ENCODE peak calls at places on chromosomes 7 and 10, in five cellular contexts. O is kidney epithelial cell, C is brain microvascular endothelial cell, T is NT2/D1, H is body of pancreas. E is an unnamed sample.

GRCh38 chr10:124003481-124004371 is 89.7 kb downstream of the CHST15 start:
- DNase-seq in T (no peak), C (no peak), O (no peak), H (peak), E (no peak)

GRCh38 chr7:33517191-33517590 is 387.8 kb downstream of the BBS9 start:
- DNase-seq in T (no peak), H (no peak), C (no peak), O (no peak), E (no peak)

GRCh38 chr10:794382-794956 is 105.0 kb upstream of the DIP2C start:
- DNase-seq in C (no peak), O (no peak), H (no peak), T (no peak), E (peak)

GRCh38 chr10:42690449-42691360 is 52.3 kb upstream of the ZNF33B start:
- DNase-seq in O (no peak), H (peak), T (no peak), C (no peak), E (no peak)

GRCh38 chr10:44395902-44396670 is 11.2 kb upstream of the CXCL12 start:
- DNase-seq in T (no peak), C (no peak), O (no peak), H (no peak), E (no peak)

GRCh38 chr10:3902054-3902808 is 117.2 kb upstream of the KLF6 start:
- DNase-seq in T (no peak), H (no peak), O (peak), C (no peak), E (no peak)

GRCh38 chr10:3110782-3111625 is 43.7 kb downstream of the PFKP start:
- DNase-seq in H (no peak), C (no peak), T (no peak), O (no peak), E (no peak)

GRCh38 chr7:12322287-12322902 is 81.3 kb downstream of the VWDE start:
- DNase-seq in C (peak), O (no peak), T (no peak), H (no peak), E (no peak)

GRCh38 chr10:11875183-11875498 is 52.0 kb downstream of the PROSER2 start:
- DNase-seq in T (no peak), O (no peak), H (no peak), C (no peak), E (no peak)

GRCh38 chr10:34689053-34689452 is 126.0 kb downstream of the PARD3 start:
- DNase-seq in C (peak), T (no peak), O (no peak), H (no peak), E (no peak)

GRCh38 chr7:139071683-139072082 is 35.8 kb upstream of the ZC3HAV1L start:
- DNase-seq in H (no peak), C (no peak), T (no peak), O (no peak), E (no peak)

GRCh38 chr7:2151235-2151634 is 81.5 kb downstream of the MAD1L1 start:
- DNase-seq in C (no peak), H (no peak), O (no peak), T (no peak), E (no peak)

GRCh38 chr10:114188876-114189275 is 9.7 kb downstream of the TDRD1 start:
- DNase-seq in H (no peak), O (no peak), C (no peak), T (no peak), E (no peak)

GRCh38 chr7:5396999-5397656 is 26.5 kb downstream of the TNRC18 start:
- DNase-seq in T (no peak), C (no peak), O (peak), H (peak), E (peak)

GRCh38 chr10:123044391-123044790 is 35.6 kb downstream of the ACADSB start:
- DNase-seq in O (no peak), H (no peak), C (no peak), T (no peak), E (no peak)

GRCh38 chr10:227014-227413 is 91.8 kb downstream of the ZMYND11 start:
- DNase-seq in T (no peak), H (no peak), C (no peak), O (no peak), E (no peak)

GRCh38 chr10:12241810-12242529 is 46.0 kb downstream of the CDC123 start:
- DNase-seq in T (no peak), O (no peak), H (no peak), C (peak), E (peak)

GRCh38 chr7:29116361-29116760 is 30.0 kb downstream of the CPVL start:
- DNase-seq in T (no peak), C (no peak), H (no peak), O (no peak), E (no peak)

GRCh38 chr10:110600487-110601101 is 33.1 kb downstream of the SMC3 start:
- DNase-seq in C (peak), T (peak), O (peak), H (no peak), E (peak)

GRCh38 chr7:158244873-158245723 is 342.5 kb downstream of the PTPRN2 start:
- DNase-seq in H (no peak), O (no peak), C (no peak), T (no peak), E (no peak)

GRCh38 chr7:155356323-155357105 is 58.8 kb downstream of the INSIG1 start:
- DNase-seq in H (peak), C (peak), T (no peak), O (no peak), E (no peak)

GRCh38 chr7:75915416-75916156 is 631 bp downstream of the POR start:
- DNase-seq in H (peak), T (no peak), C (no peak), O (no peak), E (peak)

GRCh38 chr10:68327889-68328786 is 3.7 kb upstream of the HNRNPH3 start:
- DNase-seq in T (no peak), H (no peak), C (peak), O (no peak), E (no peak)

GRCh38 chr7:95365151-95365550 is 31.0 kb downstream of the PON3 start:
- DNase-seq in T (no peak), O (peak), H (no peak), C (peak), E (no peak)

GRCh38 chr7:151125459-151125834 is 39.2 kb downstream of the AGAP3 start:
- DNase-seq in H (no peak), O (no peak), T (no peak), C (no peak), E (no peak)

GRCh38 chr10:114697061-114697598 is 39.1 kb upstream of the ABLIM1 start:
- DNase-seq in O (peak), C (no peak), H (no peak), T (no peak), E (no peak)

GRCh38 chr7:92765725-92766124 is 70.6 kb downstream of the CDK6 start:
- DNase-seq in H (no peak), O (no peak), T (no peak), C (peak), E (no peak)

GRCh38 chr10:476458-476780 is 213.0 kb downstream of the DIP2C start:
- DNase-seq in C (no peak), T (no peak), H (no peak), O (no peak), E (no peak)

GRCh38 chr7:151682831-151683614 is 163.3 kb upstream of the RHEB start:
- DNase-seq in C (no peak), T (no peak), O (no peak), H (no peak), E (no peak)

GRCh38 chr10:4017336-4017735 is 232.3 kb upstream of the KLF6 start:
- DNase-seq in T (no peak), H (no peak), O (no peak), C (no peak), E (no peak)

GRCh38 chr10:126065751-126066150 is 169.4 kb downstream of the FANK1 start:
- DNase-seq in C (no peak), O (no peak), T (no peak), H (no peak), E (no peak)

GRCh38 chr10:87657370-87657769 is 2.3 kb upstream of the PAPSS2 start:
- DNase-seq in O (no peak), T (no peak), C (peak), H (no peak), E (peak)

GRCh38 chr7:2937701-2938513 is 93.8 kb upstream of the GNA12 start:
- DNase-seq in H (no peak), C (no peak), T (no peak), O (no peak), E (no peak)

GRCh38 chr10:86684305-86684704 is 16.0 kb downstream of the LDB3 start:
- DNase-seq in C (peak), H (no peak), O (no peak), T (no peak), E (peak)

GRCh38 chr10:123299598-123299997 is 145.4 kb downstream of the BUB3 start:
- DNase-seq in T (no peak), C (no peak), O (no peak), H (no peak), E (no peak)

GRCh38 chr10:29688230-29688634 is 53.5 kb upstream of the SVIL start:
- DNase-seq in H (no peak), O (no peak), T (peak), C (no peak), E (no peak)

DNA sequence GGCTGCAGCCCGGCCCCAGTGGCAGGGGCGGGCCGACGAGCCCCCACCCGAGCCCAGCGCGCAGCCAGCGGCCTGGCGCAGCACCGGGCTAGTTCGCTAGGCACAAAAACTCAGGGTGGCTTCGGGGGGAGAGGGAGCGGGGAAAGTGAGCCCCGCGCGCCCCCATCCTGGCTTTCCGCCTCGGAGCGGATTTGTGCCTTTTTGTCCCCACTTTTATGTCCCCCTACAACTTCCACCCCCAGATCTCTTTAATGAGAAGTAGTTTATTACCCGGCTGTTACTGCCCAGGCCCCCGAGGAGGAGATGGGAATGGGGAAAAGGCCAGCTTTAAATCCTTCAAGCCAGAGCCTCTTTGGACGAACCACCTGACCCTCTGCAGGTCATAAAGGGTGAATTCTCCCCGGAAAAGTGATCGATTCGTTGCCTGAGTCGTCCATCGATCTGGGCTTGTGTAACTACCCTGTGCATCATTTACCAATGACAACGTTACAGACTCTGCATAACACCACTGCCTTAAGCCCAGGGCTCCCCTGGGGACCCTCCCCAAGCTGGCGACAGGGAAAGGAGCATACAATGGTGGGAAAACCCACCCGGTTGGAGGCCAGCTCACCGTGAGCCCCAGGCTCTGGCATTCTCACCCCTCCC is 598 bp upstream of the SH3PXD2A start:
- DNase-seq in C (no peak), H (no peak), T (no peak), O (no peak), E (no peak)
- H3K4me3 ChIP-seq in C (peak), H (no peak), T (peak), O (peak), E (peak)

GRCh38 chr7:51950811-51951210 is 634.2 kb upstream of the COBL start:
- DNase-seq in O (peak), T (peak), C (no peak), H (no peak), E (no peak)

DNA sequence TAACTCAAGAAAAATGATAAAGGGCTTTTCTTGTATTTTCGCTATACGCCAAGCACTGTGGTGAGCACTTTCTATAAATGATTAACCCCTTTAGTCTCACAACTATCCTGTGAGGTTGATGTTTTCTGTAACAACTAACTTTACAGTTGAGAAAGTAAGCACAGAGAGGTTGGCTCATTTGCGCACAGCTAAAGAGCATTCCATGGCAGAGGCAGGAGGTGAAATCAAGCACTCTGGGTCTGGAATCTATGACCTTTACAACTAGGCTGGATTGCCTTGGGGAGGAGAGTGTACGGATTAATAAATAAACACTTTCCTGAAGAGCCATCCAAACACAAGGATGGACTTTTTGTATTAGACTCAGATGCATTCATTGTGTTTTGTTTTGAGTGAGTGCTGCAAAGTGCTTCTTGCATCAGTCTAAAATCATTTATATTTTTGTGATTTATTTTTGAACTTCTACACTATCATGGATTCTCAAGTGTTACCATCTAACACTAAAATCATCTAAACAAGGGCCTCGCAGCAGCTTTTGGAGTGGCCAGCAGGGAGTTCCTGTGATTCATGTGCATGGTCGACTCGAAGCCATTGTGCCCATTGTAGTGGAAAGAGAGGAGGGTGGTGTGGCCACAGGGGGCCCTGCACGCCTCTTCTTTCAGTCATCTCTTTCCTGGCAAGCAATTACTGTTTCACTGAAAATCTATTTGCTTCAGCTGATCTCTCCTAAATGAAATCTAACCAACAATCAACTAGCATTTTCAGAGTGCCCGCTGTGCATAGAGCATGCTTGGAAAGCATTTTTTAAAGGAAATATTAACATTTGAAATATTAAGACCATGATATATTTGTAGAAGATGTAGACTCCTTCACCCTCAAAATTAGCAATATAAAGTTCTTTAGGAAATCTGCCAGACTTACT is 633.4 kb upstream of the COBL start:
- DNase-seq in H (no peak), T (peak), O (peak), C (no peak), E (no peak)
- H3K4me3 ChIP-seq in H (no peak), T (no peak), O (no peak), C (no peak), E (no peak)

DNA sequence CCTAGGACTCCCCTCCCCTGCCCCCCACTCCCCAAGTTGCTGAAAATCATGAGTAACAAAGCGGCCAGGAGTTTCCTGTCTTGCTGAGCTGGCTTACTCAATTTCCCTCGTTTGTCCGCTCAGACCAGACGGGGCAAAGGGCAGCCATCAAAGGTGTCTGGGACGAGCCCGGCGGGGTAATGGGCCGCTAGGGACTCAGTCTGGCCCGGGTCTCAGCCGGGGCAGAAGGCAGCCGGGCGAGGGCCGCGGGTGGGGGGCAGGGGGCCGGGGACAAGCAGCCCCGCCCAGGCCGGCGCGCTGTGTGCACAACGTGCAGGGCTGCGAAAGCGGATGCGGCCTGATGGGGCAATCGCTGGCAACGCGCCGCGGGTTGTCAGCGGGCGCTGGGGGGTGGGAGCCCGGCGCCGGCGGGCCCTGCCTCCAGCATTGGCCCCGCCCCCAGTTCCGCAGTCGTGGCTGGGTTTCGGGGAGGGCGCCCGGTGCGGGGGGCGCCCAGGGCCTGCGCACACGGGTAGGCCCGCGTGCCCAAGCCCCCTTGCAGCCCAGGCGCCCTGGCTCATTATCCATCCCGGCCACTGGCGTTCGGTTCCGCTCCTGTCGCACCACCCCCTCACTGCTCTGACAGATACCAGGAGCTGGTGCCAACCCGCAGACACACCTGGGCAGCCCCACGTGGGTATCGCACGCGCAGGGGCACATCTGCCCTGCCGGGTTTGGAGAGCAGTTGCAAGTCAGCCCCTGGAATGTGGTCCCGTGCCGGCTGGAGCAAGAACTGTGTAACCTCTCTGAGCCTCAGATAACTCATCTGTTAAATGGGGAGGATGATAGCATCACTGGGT is 35.1 kb downstream of the DNAJB12 start:
- DNase-seq in H (peak), T (no peak), C (peak), O (peak), E (peak)
- H3K4me3 ChIP-seq in H (no peak), T (peak), C (peak), O (no peak), E (peak)

GRCh38 chr10:131046194-131046593 is 265.3 kb downstream of the TCERG1L start:
- DNase-seq in C (no peak), H (no peak), O (no peak), T (no peak), E (no peak)
- H3K4me3 ChIP-seq in C (no peak), H (no peak), O (no peak), T (no peak), E (no peak)